ENCODE peak calls at places on chromosomes 1 and 21, in eight cellular contexts. H is ovary; N is lung; C is uterus; A is CD8-positive, alpha-beta memory T cell; V is vagina; F is K562; L is CD4-positive, CD25-positive, alpha-beta regulatory T cell. B is an unnamed sample. For H3K4me1 and H3K27me3, the result is how much of the 10 kb centered on the place peaks cover.

GRCh38 chr1:88284066-88284465 is 400.0 kb upstream of the PKN2 start:
- DNase-seq in A (no peak), L (no peak), F (no peak), N (no peak), H (no peak), C (no peak), V (no peak), B (no peak)

GRCh38 chr21:33767236-33767635 is 124.9 kb downstream of the ITSN1 start:
- DNase-seq in A (no peak), V (no peak), C (no peak), L (no peak), F (no peak), N (no peak), H (no peak), B (no peak)

GRCh38 chr21:32719085-32719484 is 8.7 kb downstream of the SYNJ1 start:
- DNase-seq in L (no peak), C (no peak), A (no peak), N (no peak), H (no peak), V (no peak), F (no peak), B (no peak)

GRCh38 chr1:64245495-64245894 is 42.1 kb downstream of the UBE2U start:
- DNase-seq in C (no peak), A (no peak), L (no peak), H (no peak), V (no peak), F (no peak), N (no peak), B (no peak)

GRCh38 chr1:224882264-224882663 is 47.2 kb upstream of the DNAH14 start:
- DNase-seq in C (no peak), N (no peak), V (no peak), H (no peak), A (no peak), F (no peak), L (no peak), B (no peak)

GRCh38 chr21:34827445-34828235 is 158.8 kb downstream of the CLIC6 start:
- DNase-seq in L (no peak), N (no peak), C (no peak), V (peak), F (no peak), H (no peak), A (no peak), B (no peak)

GRCh38 chr1:24857528-24858133 is 72.4 kb downstream of the RUNX3 start:
- DNase-seq in A (no peak), V (no peak), C (no peak), H (no peak), F (no peak), N (no peak), L (no peak), B (no peak)

GRCh38 chr1:33612877-33613487 is 140.5 kb downstream of the ZSCAN20 start:
- DNase-seq in N (peak), H (peak), L (no peak), V (no peak), C (peak), A (no peak), F (peak), B (no peak)

GRCh38 chr1:230753586-230754251 is 6.5 kb downstream of the CAPN9 start:
- DNase-seq in V (no peak), A (peak), C (no peak), N (no peak), L (peak), F (peak), H (peak), B (peak)

GRCh38 chr1:27391511-27392095 is 819 bp upstream of the GPR3 start:
- DNase-seq in C (peak), H (peak), L (no peak), N (no peak), V (no peak), A (no peak), F (peak), B (no peak)

GRCh38 chr1:89754518-89754917 is 66.3 kb upstream of the LRRC8D start:
- DNase-seq in F (no peak), L (no peak), V (no peak), N (no peak), C (no peak), A (no peak), H (no peak), B (peak)

GRCh38 chr1:235093685-235094592 is 34.7 kb downstream of the TOMM20 start:
- DNase-seq in C (peak), H (peak), N (peak), F (peak), A (peak), V (no peak), L (peak), B (peak)

GRCh38 chr1:182446033-182446669 is 3.8 kb upstream of the RGSL1 start:
- DNase-seq in A (no peak), V (no peak), C (no peak), N (no peak), F (peak), H (no peak), L (peak), B (no peak)

GRCh38 chr1:245180496-245180895 is 25.7 kb downstream of the KIF26B start:
- DNase-seq in H (no peak), V (no peak), C (no peak), L (no peak), A (no peak), N (no peak), F (no peak), B (no peak)

GRCh38 chr1:204735042-204735441 is 49.5 kb upstream of the LRRN2 start:
- DNase-seq in F (no peak), A (no peak), V (no peak), L (no peak), H (no peak), C (no peak), N (no peak), B (no peak)

GRCh38 chr1:233668725-233669294 is 54.9 kb downstream of the KCNK1 start:
- DNase-seq in V (no peak), N (no peak), F (peak), L (no peak), A (no peak), H (no peak), C (no peak), B (no peak)

GRCh38 chr1:22660716-22661241 is 7.7 kb downstream of the C1QB start:
- DNase-seq in C (no peak), F (no peak), N (no peak), L (no peak), V (no peak), H (no peak), A (no peak), B (no peak)

GRCh38 chr1:63835075-63835633 is 61.3 kb downstream of the ROR1 start:
- DNase-seq in N (no peak), L (no peak), V (no peak), F (no peak), H (no peak), C (no peak), A (no peak), B (no peak)

GRCh38 chr1:185342017-185342416 is 25.0 kb upstream of the IVNS1ABP start:
- DNase-seq in H (no peak), A (no peak), L (no peak), V (no peak), C (no peak), F (no peak), N (no peak), B (no peak)

GRCh38 chr1:40381268-40382109 is 8.0 kb downstream of the SMAP2 start:
- DNase-seq in A (peak), F (no peak), L (peak), N (no peak), H (no peak), V (no peak), C (no peak), B (peak)

GRCh38 chr1:3061981-3062615 is 6.9 kb upstream of the PRDM16 start:
- DNase-seq in C (no peak), A (no peak), V (no peak), N (no peak), H (no peak), F (no peak), L (no peak), B (no peak)

GRCh38 chr1:198694542-198694941 is 55.7 kb downstream of the PTPRC start:
- DNase-seq in N (no peak), C (no peak), F (no peak), V (no peak), A (no peak), H (no peak), L (no peak), B (no peak)

GRCh38 chr1:12073796-12074195 is 10.7 kb downstream of the TNFRSF8 start:
- DNase-seq in V (no peak), F (no peak), L (no peak), H (no peak), A (no peak), N (no peak), C (no peak), B (no peak)

GRCh38 chr1:8439015-8439702 is 121.2 kb downstream of the SLC45A1 start:
- DNase-seq in C (peak), A (no peak), V (no peak), F (peak), H (peak), N (peak), L (no peak), B (no peak)

GRCh38 chr1:218904401-218904800 is 269.3 kb upstream of the LYPLAL1 start:
- DNase-seq in F (no peak), A (no peak), L (no peak), N (no peak), V (no peak), C (no peak), H (no peak), B (no peak)

GRCh38 chr21:41703857-41704501 is 62.9 kb downstream of the RIPK4 start:
- DNase-seq in N (no peak), C (no peak), A (no peak), H (no peak), L (no peak), F (no peak), V (no peak), B (no peak)

GRCh38 chr21:41701749-41702148 is 65.1 kb downstream of the RIPK4 start:
- DNase-seq in F (no peak), A (no peak), C (no peak), L (no peak), H (no peak), V (no peak), N (no peak), B (no peak)

GRCh38 chr21:41695513-41695912 is 71.3 kb downstream of the RIPK4 start:
- DNase-seq in C (no peak), A (no peak), V (no peak), L (no peak), N (no peak), H (no peak), F (no peak), B (no peak)

GRCh38 chr21:41698071-41698470 is 68.8 kb downstream of the RIPK4 start:
- DNase-seq in V (no peak), N (no peak), F (no peak), L (no peak), C (no peak), A (no peak), H (no peak), B (no peak)

DNA sequence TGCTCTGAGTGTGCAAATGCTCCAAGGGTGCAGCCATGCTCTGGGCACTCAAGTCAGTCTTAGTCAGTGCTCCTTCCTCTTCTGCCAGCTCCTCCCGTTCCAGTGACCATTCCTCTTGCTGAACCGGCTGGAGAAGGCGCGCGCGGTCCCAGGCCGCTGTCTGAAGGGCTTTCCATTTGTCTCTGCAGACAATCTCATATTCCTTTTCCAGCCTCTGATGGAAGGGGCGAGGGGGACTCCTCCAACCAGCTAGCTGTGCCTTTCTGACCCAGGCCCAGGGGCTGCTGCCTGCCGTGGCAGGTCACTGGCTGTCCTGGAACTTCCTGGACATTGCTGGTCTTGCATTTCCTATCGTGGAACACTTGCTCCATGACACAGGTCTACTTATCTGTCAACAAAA is 67.5 kb downstream of the RIPK4 start:
- DNase-seq in A (no peak), C (no peak), L (no peak), V (no peak), H (no peak), N (no peak), F (no peak), B (no peak)
- H3K4me1 ChIP-seq in A (under half), C (under half), L (under half), V (under half), H (under half), N (under half), F (under half), B (under half)

DNA sequence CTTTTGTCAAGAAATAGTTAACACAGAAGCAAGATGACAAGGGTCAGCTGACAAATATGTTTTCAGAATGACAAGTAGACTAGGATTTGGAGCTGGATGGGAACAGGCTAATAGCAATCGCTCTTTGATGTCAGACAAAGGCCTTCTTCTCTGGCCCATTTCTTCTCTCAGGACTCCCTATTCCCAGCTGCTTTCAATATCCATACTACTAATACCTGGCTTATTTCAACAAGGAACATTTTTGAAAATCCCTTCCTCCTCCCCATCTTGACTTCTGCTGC is 68.2 kb downstream of the MACF1 start:
- DNase-seq in L (no peak), A (no peak), F (no peak), V (no peak), C (no peak), N (no peak), H (no peak), B (no peak)
- H3K27ac ChIP-seq in L (no peak), A (no peak), F (no peak), V (peak), C (peak), N (no peak), H (peak), B (no peak)

GRCh38 chr1:58264462-58264861 is 282.1 kb downstream of the OMA1 start:
- DNase-seq in N (no peak), L (no peak), A (no peak), F (no peak), H (no peak), V (no peak), C (no peak), B (no peak)

GRCh38 chr1:58266242-58266641 is 280.3 kb downstream of the OMA1 start:
- DNase-seq in N (no peak), C (no peak), L (no peak), H (no peak), V (no peak), F (no peak), A (no peak), B (no peak)

DNA sequence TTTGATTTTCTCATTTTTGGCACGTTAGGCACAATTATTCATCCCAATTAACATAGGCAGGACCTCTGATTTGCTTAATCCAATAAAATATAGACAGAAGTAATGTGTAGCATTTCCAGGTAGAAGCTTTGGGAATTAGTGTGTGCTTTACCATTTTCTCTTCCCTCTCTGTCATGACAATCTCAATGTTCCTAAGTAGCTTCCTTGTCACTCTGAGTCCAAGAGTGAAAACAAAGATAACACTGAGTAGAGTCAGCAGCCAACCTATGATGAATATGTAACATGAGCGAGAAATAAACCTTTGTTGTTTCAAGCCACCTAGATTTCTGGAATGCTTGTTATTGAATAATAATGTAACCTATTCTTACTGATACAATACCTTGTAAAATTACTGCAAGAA is 283.8 kb downstream of the OMA1 start:
- DNase-seq in A (no peak), V (no peak), H (no peak), N (no peak), F (no peak), C (no peak), L (no peak), B (no peak)
- H3K27me3 ChIP-seq in A (under half), V (under half), H (under half), N (under half), F (under half), C (under half), L (under half), B (under half)

GRCh38 chr1:206709772-206710456 is 25.2 kb downstream of the MAPKAPK2 start:
- DNase-seq in A (no peak), V (no peak), H (no peak), F (peak), C (no peak), N (no peak), L (no peak), B (no peak)

GRCh38 chr1:206709322-206709721 is 24.6 kb downstream of the MAPKAPK2 start:
- DNase-seq in C (no peak), L (no peak), H (no peak), A (no peak), N (no peak), V (no peak), F (no peak), B (no peak)

GRCh38 chr1:206710457-206710823 is 25.7 kb downstream of the MAPKAPK2 start:
- DNase-seq in F (no peak), A (no peak), L (no peak), H (no peak), C (no peak), V (no peak), N (no peak), B (no peak)

GRCh38 chr1:206708058-206708457 is 23.4 kb downstream of the MAPKAPK2 start:
- DNase-seq in A (no peak), L (no peak), H (no peak), F (peak), N (no peak), V (no peak), C (no peak), B (no peak)

GRCh38 chr1:206708882-206709281 is 24.2 kb downstream of the MAPKAPK2 start:
- DNase-seq in C (no peak), F (no peak), N (no peak), L (no peak), V (no peak), H (no peak), A (no peak), B (no peak)
- H3K4me1 ChIP-seq in C (under half), F (under half), N (half or more), L (half or more), V (half or more), H (under half), A (half or more), B (under half)

GRCh38 chr1:43541141-43541540 is 10.5 kb downstream of the PTPRF start:
- DNase-seq in L (no peak), N (no peak), C (no peak), A (no peak), V (no peak), H (peak), F (no peak), B (no peak)
- H3K27ac ChIP-seq in L (no peak), N (no peak), C (peak), A (no peak), V (peak), H (peak), F (no peak), B (no peak)

DNA sequence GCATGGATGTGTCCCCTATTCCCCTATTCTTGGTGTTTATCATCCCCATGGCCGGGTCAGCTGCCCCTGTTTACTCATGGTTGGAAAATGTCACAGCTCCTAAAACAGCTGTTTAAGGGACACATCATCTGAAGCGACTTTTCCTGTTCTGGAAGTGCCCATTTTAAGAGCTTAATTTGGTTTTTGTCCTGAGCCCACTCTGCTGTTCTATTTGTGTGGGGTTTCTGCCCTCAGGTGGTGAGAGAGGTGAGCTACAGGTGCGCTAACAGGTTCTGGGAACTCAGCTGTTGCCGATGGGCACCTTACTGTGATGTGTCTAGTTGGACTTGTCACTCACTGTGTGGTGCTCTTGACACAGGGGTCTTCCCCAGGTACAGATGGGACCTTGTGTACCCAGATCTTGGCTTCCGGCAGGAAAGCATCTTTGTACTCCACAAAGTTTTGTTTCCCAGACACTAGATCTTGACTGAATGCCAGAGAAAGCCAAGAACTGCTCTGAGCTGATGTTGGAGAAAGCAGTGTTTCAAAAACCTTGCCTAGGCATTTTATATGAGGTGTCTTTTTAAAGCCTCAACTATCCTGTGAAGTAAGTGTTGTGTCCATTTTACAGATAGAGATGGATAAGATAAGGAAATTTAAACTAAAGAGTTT is 59.0 kb upstream of the CD1D start:
- DNase-seq in F (peak), C (no peak), V (no peak), H (peak), L (peak), A (peak), N (no peak), B (no peak)
- H3K27me3 ChIP-seq in F (under half), C (under half), V (under half), H (under half), L (under half), A (under half), N (under half), B (under half)

GRCh38 chr1:15849775-15850449 is 2.4 kb downstream of the SPEN start:
- DNase-seq in A (peak), V (no peak), H (peak), F (peak), L (peak), C (peak), N (peak), B (peak)
- H3K4me1 ChIP-seq in A (under half), V (half or more), H (under half), F (under half), L (half or more), C (under half), N (under half), B (under half)

GRCh38 chr1:157286096-157286495 is 147.9 kb upstream of the ETV3 start:
- DNase-seq in N (no peak), A (no peak), F (no peak), H (no peak), V (no peak), L (no peak), C (no peak), B (no peak)

GRCh38 chr1:157286646-157287420 is 148.6 kb upstream of the ETV3 start:
- DNase-seq in H (no peak), V (no peak), C (no peak), A (no peak), L (no peak), N (no peak), F (no peak), B (no peak)

GRCh38 chr1:157288511-157288910 is 150.3 kb upstream of the ETV3 start:
- DNase-seq in V (peak), H (no peak), C (no peak), N (no peak), A (no peak), F (no peak), L (no peak), B (no peak)

GRCh38 chr1:157288006-157288405 is 149.8 kb upstream of the ETV3 start:
- DNase-seq in H (no peak), V (no peak), F (no peak), L (no peak), C (no peak), A (no peak), N (no peak), B (no peak)

DNA sequence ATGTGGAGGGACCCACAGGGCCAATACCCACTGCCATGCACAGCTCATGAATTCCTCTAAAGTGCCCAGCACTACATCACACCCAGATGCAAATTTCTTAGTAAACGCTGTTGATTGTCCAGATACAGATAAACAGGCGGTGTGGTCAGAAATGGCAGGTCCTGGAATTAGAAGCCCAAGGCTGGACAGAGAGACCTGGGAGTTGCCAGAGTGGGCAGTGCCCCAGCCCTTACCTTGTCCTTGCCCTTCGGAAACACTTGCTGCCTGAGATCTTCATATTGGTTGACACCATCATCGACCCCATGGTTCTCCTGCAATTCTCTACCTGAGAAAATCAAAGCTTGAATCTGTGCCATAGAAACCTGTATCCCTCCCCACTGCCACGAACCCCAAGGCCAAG is 149.3 kb upstream of the ETV3 start:
- DNase-seq in V (peak), A (no peak), H (no peak), F (no peak), N (no peak), L (no peak), C (no peak), B (no peak)
- H3K27ac ChIP-seq in V (no peak), A (no peak), H (no peak), F (no peak), N (no peak), L (no peak), C (no peak), B (no peak)

GRCh38 chr1:59605761-59606160 is 209.0 kb upstream of the HOOK1 start:
- DNase-seq in C (no peak), H (no peak), V (no peak), L (no peak), N (no peak), A (no peak), F (no peak), B (no peak)
- H3K27me3 ChIP-seq in C (under half), H (under half), V (under half), L (under half), N (under half), A (under half), F (under half), B (under half)

B was measured in naive thymus-derived CD4-positive, alpha-beta T cell.